ENCODE peak calls at places on chromosome X, in seven cellular contexts. J is esophagus squamous epithelium; N is activated naive CD4-positive, alpha-beta T cell treated with anti-CD3 and anti-CD28 coated beads, Interleukin-2, amount 10 ng/mL, durations not matched to agents 7 days and 5 days; Q is fibroblast of pulmonary artery; F is fibroblast of gingiva; W is thoracic aorta; E is stimulated activated CD8-positive, alpha-beta memory T cell treated with anti-CD3 and anti-CD28 coated beads, Interleukin-2, amount 100 ng/mL, for 48 hours. V is an unnamed sample.

GRCh38 chrX:30653415-30654131 is at the start of gene GK:
- DNase-seq in W (no peak), E (no peak), N (peak), J (no peak), Q (no peak), F (peak), V (no peak)

GRCh38 chrX:65745992-65746391 is 78.5 kb downstream of the MSN start:
- DNase-seq in Q (peak), W (no peak), N (no peak), E (no peak), F (no peak), J (no peak), V (no peak)

GRCh38 chrX:121356139-121356849 is 308.9 kb downstream of the GLUD2 start:
- DNase-seq in F (no peak), Q (no peak), J (no peak), N (no peak), W (no peak), E (no peak), V (no peak)

GRCh38 chrX:18617351-18617750 is 54.6 kb downstream of the RS1 start:
- DNase-seq in F (peak), Q (peak), N (no peak), W (no peak), J (no peak), E (no peak), V (no peak)

GRCh38 chrX:39900788-39901170 is 197.0 kb downstream of the BCOR start:
- DNase-seq in J (no peak), N (no peak), W (no peak), F (peak), Q (no peak), E (no peak), V (no peak)

GRCh38 chrX:7996414-7996813 is 69.2 kb upstream of the PNPLA4 start:
- DNase-seq in W (no peak), Q (peak), E (no peak), J (no peak), F (peak), N (peak), V (no peak)

GRCh38 chrX:47169726-47170515 is 23.7 kb upstream of the UBA1 start:
- DNase-seq in J (no peak), Q (peak), N (no peak), F (peak), E (no peak), W (no peak), V (no peak)

GRCh38 chrX:130772313-130773140 is 130.5 kb downstream of the ENOX2 start:
- DNase-seq in W (no peak), F (peak), J (no peak), N (no peak), Q (peak), E (no peak), V (no peak)